ENCODE peak calls at places on chromosomes 7 and 10, in seven cellular contexts. One of them, this sample, is unnamed.

GRCh38 chr10:80131499-80131901 is 1.0 kb upstream of the PLAC9 start:
- DNase-seq in IMR-90: no peak
- DNase-seq in neural progenitor cell: peak; percentile 39
- DNase-seq in astrocyte of the cerebellum: no peak
- DNase-seq in spleen: no peak
- DNase-seq in cardiac muscle cell: no peak
- DNase-seq in GM12865: no peak
- DNase-seq in this sample: no peak

GRCh38 chr7:80542398-80542797 is 30.5 kb upstream of the GNAT3 start:
- DNase-seq in IMR-90: peak; percentile 96
- DNase-seq in neural progenitor cell: no peak
- DNase-seq in astrocyte of the cerebellum: peak; percentile 71
- DNase-seq in spleen: no peak
- DNase-seq in cardiac muscle cell: no peak
- DNase-seq in GM12865: no peak
- DNase-seq in this sample: no peak

GRCh38 chr10:82643601-82644000 is 768.6 kb downstream of the NRG3 start:
- DNase-seq in IMR-90: no peak
- DNase-seq in neural progenitor cell: no peak
- DNase-seq in astrocyte of the cerebellum: no peak
- DNase-seq in spleen: no peak
- DNase-seq in cardiac muscle cell: no peak
- DNase-seq in GM12865: no peak
- DNase-seq in this sample: no peak

GRCh38 chr10:10677479-10677878 is 340.2 kb upstream of the CELF2 start:
- DNase-seq in IMR-90: peak; percentile 80
- DNase-seq in neural progenitor cell: peak; percentile 78
- DNase-seq in astrocyte of the cerebellum: peak; percentile 46
- DNase-seq in spleen: no peak
- DNase-seq in cardiac muscle cell: peak; percentile 69
- DNase-seq in GM12865: peak; percentile 82
- DNase-seq in this sample: peak; percentile 46

GRCh38 chr10:49649294-49649693 is 30.2 kb upstream of the C10orf53 start:
- DNase-seq in IMR-90: no peak
- DNase-seq in neural progenitor cell: peak; percentile 28
- DNase-seq in astrocyte of the cerebellum: no peak
- DNase-seq in spleen: no peak
- DNase-seq in cardiac muscle cell: no peak
- DNase-seq in GM12865: peak; percentile 26
- DNase-seq in this sample: no peak

GRCh38 chr7:55342216-55342871 is 22.8 kb upstream of the LANCL2 start:
- DNase-seq in IMR-90: no peak
- DNase-seq in neural progenitor cell: no peak
- DNase-seq in astrocyte of the cerebellum: no peak
- DNase-seq in spleen: no peak
- DNase-seq in cardiac muscle cell: no peak
- DNase-seq in GM12865: no peak
- DNase-seq in this sample: no peak

GRCh38 chr10:88042162-88043100 is 179.0 kb downstream of the PTEN start:
- DNase-seq in IMR-90: peak; percentile 78
- DNase-seq in neural progenitor cell: peak; percentile 47
- DNase-seq in astrocyte of the cerebellum: peak; percentile 33
- DNase-seq in spleen: no peak
- DNase-seq in cardiac muscle cell: peak; percentile 46
- DNase-seq in GM12865: no peak
- DNase-seq in this sample: no peak

GRCh38 chr7:16484453-16485158 is 19.1 kb upstream of the SOSTDC1 start:
- DNase-seq in IMR-90: peak; percentile 82
- DNase-seq in neural progenitor cell: peak; percentile 31
- DNase-seq in astrocyte of the cerebellum: peak; percentile 47
- DNase-seq in spleen: no peak
- DNase-seq in cardiac muscle cell: no peak
- DNase-seq in GM12865: no peak
- DNase-seq in this sample: no peak

GRCh38 chr7:107312418-107312817 is 143.6 kb downstream of the HBP1 start:
- DNase-seq in IMR-90: peak; percentile 76
- DNase-seq in neural progenitor cell: no peak
- DNase-seq in astrocyte of the cerebellum: no peak
- DNase-seq in spleen: no peak
- DNase-seq in cardiac muscle cell: no peak
- DNase-seq in GM12865: no peak
- DNase-seq in this sample: no peak

GRCh38 chr10:127243490-127244272 is 47.3 kb upstream of the INSYN2A start:
- DNase-seq in IMR-90: peak; percentile 30
- DNase-seq in neural progenitor cell: peak; percentile 75
- DNase-seq in astrocyte of the cerebellum: peak; percentile 1
- DNase-seq in spleen: no peak
- DNase-seq in cardiac muscle cell: peak; percentile 64
- DNase-seq in GM12865: no peak
- DNase-seq in this sample: no peak

GRCh38 chr7:106518986-106519385 is 142.0 kb downstream of the CCDC71L start:
- DNase-seq in IMR-90: no peak
- DNase-seq in neural progenitor cell: no peak
- DNase-seq in astrocyte of the cerebellum: no peak
- DNase-seq in spleen: no peak
- DNase-seq in cardiac muscle cell: no peak
- DNase-seq in GM12865: no peak
- DNase-seq in this sample: no peak

GRCh38 chr7:111388912-111389311 is 173.4 kb downstream of the IMMP2L start:
- DNase-seq in IMR-90: no peak
- DNase-seq in neural progenitor cell: no peak
- DNase-seq in astrocyte of the cerebellum: no peak
- DNase-seq in spleen: no peak
- DNase-seq in cardiac muscle cell: no peak
- DNase-seq in GM12865: peak; percentile 18
- DNase-seq in this sample: peak; percentile 13

GRCh38 chr7:150955519-150956394 is 22.4 kb downstream of the KCNH2 start:
- DNase-seq in IMR-90: peak; percentile 15
- DNase-seq in neural progenitor cell: peak; percentile 81
- DNase-seq in astrocyte of the cerebellum: no peak
- DNase-seq in spleen: no peak
- DNase-seq in cardiac muscle cell: peak; percentile 86
- DNase-seq in GM12865: no peak
- DNase-seq in this sample: no peak

GRCh38 chr7:2525931-2526630 is 6.5 kb downstream of the LFNG start:
- DNase-seq in IMR-90: no peak
- DNase-seq in neural progenitor cell: no peak
- DNase-seq in astrocyte of the cerebellum: no peak
- DNase-seq in spleen: peak; percentile 81
- DNase-seq in cardiac muscle cell: no peak
- DNase-seq in GM12865: no peak
- DNase-seq in this sample: no peak

GRCh38 chr10:17709492-17709891 is 42.5 kb upstream of the TMEM236 start:
- DNase-seq in IMR-90: no peak
- DNase-seq in neural progenitor cell: no peak
- DNase-seq in astrocyte of the cerebellum: no peak
- DNase-seq in spleen: no peak
- DNase-seq in cardiac muscle cell: no peak
- DNase-seq in GM12865: no peak
- DNase-seq in this sample: no peak

GRCh38 chr10:114413398-114413797 is 9.1 kb upstream of the AFAP1L2 start:
- DNase-seq in IMR-90: no peak
- DNase-seq in neural progenitor cell: no peak
- DNase-seq in astrocyte of the cerebellum: no peak
- DNase-seq in spleen: no peak
- DNase-seq in cardiac muscle cell: no peak
- DNase-seq in GM12865: no peak
- DNase-seq in this sample: no peak

GRCh38 chr7:37149019-37149814 is 299.4 kb downstream of the ELMO1 start:
- DNase-seq in IMR-90: no peak
- DNase-seq in neural progenitor cell: no peak
- DNase-seq in astrocyte of the cerebellum: no peak
- DNase-seq in spleen: no peak
- DNase-seq in cardiac muscle cell: no peak
- DNase-seq in GM12865: peak; percentile 18
- DNase-seq in this sample: no peak

GRCh38 chr10:104032144-104032775 is 53.4 kb downstream of the COL17A1 start:
- DNase-seq in IMR-90: no peak
- DNase-seq in neural progenitor cell: peak; percentile 48
- DNase-seq in astrocyte of the cerebellum: no peak
- DNase-seq in spleen: no peak
- DNase-seq in cardiac muscle cell: no peak
- DNase-seq in GM12865: no peak
- DNase-seq in this sample: no peak
- H3K4me3 ChIP-seq in IMR-90: no peak overlapping the region
- H3K4me3 ChIP-seq in neural progenitor cell: no peak overlapping the region
- H3K4me3 ChIP-seq in astrocyte of the cerebellum: no peak overlapping the region
- H3K4me3 ChIP-seq in spleen: no peak overlapping the region
- H3K4me3 ChIP-seq in cardiac muscle cell: no peak overlapping the region
- H3K4me3 ChIP-seq in GM12865: no peak overlapping the region
- H3K4me3 ChIP-seq in this sample: no peak overlapping the region

GRCh38 chr7:24283900-24284698 is at the start of gene NPY:
- DNase-seq in IMR-90: no peak
- DNase-seq in neural progenitor cell: peak; percentile 25
- DNase-seq in astrocyte of the cerebellum: no peak
- DNase-seq in spleen: peak; percentile 78
- DNase-seq in cardiac muscle cell: peak; percentile 44
- DNase-seq in GM12865: peak; percentile 26
- DNase-seq in this sample: no peak
- H3K4me3 ChIP-seq in IMR-90: no peak within 1 kb of the TSS
- H3K4me3 ChIP-seq in neural progenitor cell: peak within 1 kb of the TSS; percentile 40
- H3K4me3 ChIP-seq in astrocyte of the cerebellum: peak within 1 kb of the TSS; percentile 11
- H3K4me3 ChIP-seq in spleen: peak within 1 kb of the TSS; percentile 14
- H3K4me3 ChIP-seq in cardiac muscle cell: peak within 1 kb of the TSS; percentile 26
- H3K4me3 ChIP-seq in GM12865: peak within 1 kb of the TSS; percentile 22
- H3K4me3 ChIP-seq in this sample: no peak within 1 kb of the TSS

GRCh38 chr7:157007470-157008066 is 2.9 kb downstream of the MNX1 start:
- DNase-seq in IMR-90: no peak
- DNase-seq in neural progenitor cell: peak; percentile 40
- DNase-seq in astrocyte of the cerebellum: no peak
- DNase-seq in spleen: no peak
- DNase-seq in cardiac muscle cell: no peak
- DNase-seq in GM12865: no peak
- DNase-seq in this sample: no peak

GRCh38 chr7:157010588-157011332 is at the start of gene MNX1:
- DNase-seq in IMR-90: no peak
- DNase-seq in neural progenitor cell: peak; percentile 92
- DNase-seq in astrocyte of the cerebellum: no peak
- DNase-seq in spleen: peak; percentile 83
- DNase-seq in cardiac muscle cell: peak; percentile 93
- DNase-seq in GM12865: peak; percentile 90
- DNase-seq in this sample: peak; percentile 33

GRCh38 chr7:157008206-157009169 is 2.0 kb downstream of the MNX1 start:
- DNase-seq in IMR-90: no peak
- DNase-seq in neural progenitor cell: peak; percentile 73
- DNase-seq in astrocyte of the cerebellum: no peak
- DNase-seq in spleen: peak; percentile 65
- DNase-seq in cardiac muscle cell: no peak
- DNase-seq in GM12865: no peak
- DNase-seq in this sample: no peak

GRCh38 chr7:157009778-157010587 is 480 bp downstream of the MNX1 start:
- DNase-seq in IMR-90: no peak
- DNase-seq in neural progenitor cell: peak; percentile 65
- DNase-seq in astrocyte of the cerebellum: no peak
- DNase-seq in spleen: peak; percentile 72
- DNase-seq in cardiac muscle cell: peak; percentile 46
- DNase-seq in GM12865: no peak
- DNase-seq in this sample: no peak

DNA sequence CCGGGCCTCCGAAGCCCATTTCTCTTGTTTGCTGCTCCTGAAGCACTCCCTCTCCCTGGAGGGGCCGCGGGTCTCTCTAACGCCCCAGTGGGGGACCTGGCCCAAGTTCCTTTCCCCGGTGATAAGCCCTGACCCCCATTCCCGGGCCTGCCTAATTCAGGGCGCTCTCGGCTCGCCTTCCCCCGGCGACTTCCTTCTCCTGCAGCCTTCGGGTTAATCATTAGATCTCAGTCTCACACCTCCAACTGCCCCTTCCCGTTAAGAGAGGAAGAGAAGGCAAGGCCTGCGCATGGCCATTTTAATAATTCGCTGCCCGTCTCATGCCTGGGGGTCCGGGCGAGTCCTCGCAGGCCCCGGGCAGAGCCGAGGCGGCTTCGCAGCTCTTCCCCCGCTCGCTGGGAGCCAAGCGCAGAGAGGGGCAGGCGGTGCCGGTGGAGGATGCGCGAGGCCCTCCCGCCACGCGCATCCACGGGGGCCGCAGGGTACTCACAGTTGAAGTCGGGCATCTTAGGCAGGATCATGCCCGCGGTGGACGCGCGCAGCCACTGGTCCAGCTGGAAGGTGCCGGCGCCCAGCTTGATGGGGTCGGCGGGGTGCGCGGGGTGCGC is 1.2 kb downstream of the MNX1 start:
- DNase-seq in IMR-90: no peak
- DNase-seq in neural progenitor cell: peak; percentile 30
- DNase-seq in astrocyte of the cerebellum: no peak
- DNase-seq in spleen: peak; percentile 72
- DNase-seq in cardiac muscle cell: no peak
- DNase-seq in GM12865: no peak
- DNase-seq in this sample: no peak
- H3K4me3 ChIP-seq in IMR-90: no peak overlapping the region
- H3K4me3 ChIP-seq in neural progenitor cell: no peak overlapping the region
- H3K4me3 ChIP-seq in astrocyte of the cerebellum: no peak overlapping the region
- H3K4me3 ChIP-seq in spleen: peak overlapping the region; percentile 17
- H3K4me3 ChIP-seq in cardiac muscle cell: peak overlapping the region; percentile 27
- H3K4me3 ChIP-seq in GM12865: peak overlapping the region; percentile 25
- H3K4me3 ChIP-seq in this sample: peak overlapping the region; percentile 45

DNA sequence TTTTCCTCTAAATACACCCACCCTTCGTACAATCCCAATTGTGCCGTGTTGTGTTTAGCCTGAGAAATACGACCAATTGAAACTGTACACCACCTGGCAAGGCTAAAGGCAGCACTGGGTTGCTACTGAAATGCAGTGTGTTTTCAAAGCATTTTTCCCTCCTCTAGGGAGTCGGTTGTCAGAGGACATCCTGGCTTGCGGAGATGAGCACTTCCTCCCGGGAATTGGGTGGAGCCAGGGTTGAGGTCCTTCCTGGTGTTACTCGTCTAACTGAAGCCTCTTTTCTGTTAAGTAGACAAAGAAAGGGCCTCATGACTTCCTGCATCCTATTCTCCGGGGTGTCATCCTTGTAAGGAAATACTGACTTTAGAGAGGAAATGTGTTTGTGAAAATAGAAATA is 133.4 kb downstream of the MTPAP start:
- DNase-seq in IMR-90: no peak
- DNase-seq in neural progenitor cell: no peak
- DNase-seq in astrocyte of the cerebellum: no peak
- DNase-seq in spleen: no peak
- DNase-seq in cardiac muscle cell: no peak
- DNase-seq in GM12865: no peak
- DNase-seq in this sample: no peak
- H3K4me3 ChIP-seq in IMR-90: no peak overlapping the region
- H3K4me3 ChIP-seq in neural progenitor cell: no peak overlapping the region
- H3K4me3 ChIP-seq in astrocyte of the cerebellum: no peak overlapping the region
- H3K4me3 ChIP-seq in spleen: no peak overlapping the region
- H3K4me3 ChIP-seq in cardiac muscle cell: no peak overlapping the region
- H3K4me3 ChIP-seq in GM12865: no peak overlapping the region
- H3K4me3 ChIP-seq in this sample: no peak overlapping the region